ENCODE peak calls at places on chromosome 3, in four cellular contexts. G, F, M and Y are unnamed samples.
A peak's percentile ranks its signal among the peaks of the same experiment; 100 is the strongest.

GRCh38 chr3:58293516-58293915 is 12.5 kb upstream of the RPP14 start:
- DNase-seq in M (no peak), F (no peak), G (no peak), Y (no peak)

GRCh38 chr3:192372627-192373026 is 354.7 kb downstream of the FGF12 start:
- DNase-seq in F (no peak), M (no peak), G (no peak), Y (no peak)

GRCh38 chr3:195441971-195442572 is 748 bp downstream of the ACAP2 start:
- DNase-seq in F (no peak), G (peak; percentile 35), M (peak; percentile 50), Y (no peak)

GRCh38 chr3:135895734-135896121 is 69.8 kb upstream of the PPP2R3A start:
- DNase-seq in M (no peak), F (no peak), G (no peak), Y (no peak)

GRCh38 chr3:129599073-129599472 is 7.4 kb downstream of the PLXND1 start:
- DNase-seq in G (no peak), F (no peak), M (no peak), Y (no peak)

GRCh38 chr3:189508784-189509489 is 122.3 kb upstream of the TP63 start:
- DNase-seq in M (no peak), G (no peak), F (no peak), Y (no peak)

GRCh38 chr3:5194801-5195509 is 7.4 kb downstream of the EDEM1 start:
- DNase-seq in G (no peak), M (peak; percentile 45), F (no peak), Y (peak; percentile 63)

GRCh38 chr3:61841111-61841845 is 279.9 kb downstream of the PTPRG start:
- DNase-seq in M (no peak), F (no peak), G (no peak), Y (no peak)

GRCh38 chr3:37542772-37543449 is 318.8 kb upstream of the CTDSPL start:
- DNase-seq in G (no peak), F (no peak), M (no peak), Y (no peak)

GRCh38 chr3:43155464-43156121 is 49.7 kb upstream of the POMGNT2 start:
- DNase-seq in G (peak; percentile 60), M (peak; percentile 40), F (peak; percentile 23), Y (no peak)

GRCh38 chr3:49781415-49782199 is 4.7 kb downstream of the IP6K1 start:
- DNase-seq in F (no peak), M (no peak), G (no peak), Y (no peak)

GRCh38 chr3:42666022-42666421 is 12.5 kb downstream of the ZBTB47 start:
- DNase-seq in G (no peak), M (no peak), F (no peak), Y (no peak)

GRCh38 chr3:67655364-67656121 is 1.1 kb upstream of the SUCLG2 start:
- DNase-seq in M (no peak), G (peak; percentile 45), F (no peak), Y (no peak)

GRCh38 chr3:172104471-172105072 is 65.2 kb downstream of the FNDC3B start:
- DNase-seq in F (no peak), M (no peak), G (no peak), Y (no peak)

GRCh38 chr3:172106989-172107388 is 67.6 kb downstream of the FNDC3B start:
- DNase-seq in G (peak; percentile 60), M (peak; percentile 24), F (no peak), Y (no peak)

GRCh38 chr3:172103724-172104123 is 64.3 kb downstream of the FNDC3B start:
- DNase-seq in F (no peak), M (no peak), G (no peak), Y (no peak)

GRCh38 chr3:172107403-172107802 is 68.0 kb downstream of the FNDC3B start:
- DNase-seq in F (no peak), M (peak; percentile 15), G (no peak), Y (no peak)

GRCh38 chr3:172106037-172106559 is 66.7 kb downstream of the FNDC3B start:
- DNase-seq in M (no peak), G (no peak), F (no peak), Y (no peak)
- H3K4me1 ChIP-seq in M (peaks cover 47% of the 10 kb centered on the region), G (peaks cover 42% of the 10 kb centered on the region), F (no peaks in the 10 kb centered on the region), Y (peaks cover 65% of the 10 kb centered on the region)

GRCh38 chr3:113103588-113103987 is 107.8 kb upstream of the BOC start:
- DNase-seq in F (no peak), G (no peak), M (no peak), Y (no peak)
- TF ChIP-seq POLR2AphosphoS5 in F (no peak), G (no peak), M (no peak), Y (no peak)

DNA sequence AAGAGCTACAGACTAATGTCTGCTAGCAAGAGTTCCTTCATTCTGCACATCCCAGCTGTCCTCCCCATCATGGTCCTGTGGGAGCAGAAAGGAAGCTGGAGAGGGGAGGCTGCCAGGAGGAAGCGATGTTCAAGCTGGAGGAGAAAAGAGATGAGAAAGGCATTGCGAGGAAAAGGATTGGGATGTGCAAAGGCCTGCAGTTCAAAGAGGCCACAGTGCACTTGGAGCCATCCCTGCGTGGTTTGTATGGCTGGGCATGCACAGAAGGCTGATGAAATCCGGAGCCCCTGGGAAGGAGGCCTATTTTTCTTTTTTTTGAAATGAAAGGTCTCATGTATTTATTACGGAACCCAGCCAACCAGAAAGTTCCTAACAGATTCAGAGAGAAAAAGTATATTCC is 22.8 kb downstream of the AMOTL2 start:
- DNase-seq in M (no peak), F (no peak), G (no peak), Y (no peak)
- H3K4me1 ChIP-seq in M (no peaks in the 10 kb centered on the region), F (no peaks in the 10 kb centered on the region), G (peaks cover 54% of the 10 kb centered on the region), Y (peaks cover 52% of the 10 kb centered on the region)

DNA sequence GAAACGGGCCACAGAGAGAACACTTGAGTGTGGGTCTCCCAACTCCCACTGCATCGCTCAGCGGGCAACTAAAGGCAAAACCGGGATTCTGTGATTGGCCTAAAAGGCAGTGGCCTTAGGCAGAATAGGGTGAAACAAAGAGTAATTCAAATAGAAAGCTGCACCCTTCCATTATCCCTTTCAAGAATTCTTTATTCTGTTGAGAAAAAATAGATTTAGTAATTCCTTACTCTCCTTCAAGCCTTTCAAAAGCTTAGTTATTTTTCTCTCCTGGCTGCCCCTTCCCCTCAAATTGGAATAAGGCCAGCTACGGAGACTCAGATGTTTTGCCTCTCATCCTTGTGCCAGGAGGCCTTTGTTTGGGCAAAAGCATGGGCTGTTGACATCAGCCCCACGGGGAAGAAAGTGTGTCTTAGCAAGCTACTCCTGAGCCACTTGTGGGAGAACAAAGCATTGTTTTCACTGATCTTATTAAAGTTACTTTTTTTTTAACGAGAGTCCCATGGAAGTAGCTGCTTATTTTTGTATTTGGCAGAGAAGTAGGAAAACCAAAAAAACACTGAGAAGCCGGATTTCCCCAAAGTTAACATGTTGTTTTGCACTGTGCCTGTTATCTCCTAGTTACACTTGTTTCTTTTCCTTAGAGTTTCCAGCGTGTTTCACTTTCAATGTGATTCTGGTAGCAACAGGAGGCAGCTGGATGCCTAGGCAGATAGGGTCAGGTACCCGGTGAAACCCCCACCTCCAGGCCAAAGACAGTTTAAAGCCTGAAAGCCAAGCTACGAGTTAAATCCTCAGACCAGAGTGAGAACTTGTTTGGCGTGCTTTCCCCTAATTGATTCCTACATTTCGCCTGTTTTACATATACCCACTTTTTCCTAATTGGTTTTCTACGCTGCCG is 2.2 kb downstream of the ST6GAL1 start:
- DNase-seq in F (no peak), M (peak; percentile 28), G (no peak), Y (no peak)
- TF ChIP-seq POLR2AphosphoS5 in F (no peak), M (no peak), G (no peak), Y (no peak)

GRCh38 chr3:171134170-171134569 is 107.7 kb upstream of the SLC2A2 start:
- DNase-seq in F (no peak), M (no peak), G (no peak), Y (no peak)

GRCh38 chr3:171135536-171135935 is 109.0 kb upstream of the SLC2A2 start:
- DNase-seq in F (no peak), G (no peak), M (no peak), Y (no peak)

GRCh38 chr3:171138027-171138426 is 111.5 kb upstream of the SLC2A2 start:
- DNase-seq in G (no peak), F (no peak), M (no peak), Y (no peak)

GRCh38 chr3:171129827-171130226 is 103.3 kb upstream of the SLC2A2 start:
- DNase-seq in F (no peak), G (no peak), M (no peak), Y (no peak)

DNA sequence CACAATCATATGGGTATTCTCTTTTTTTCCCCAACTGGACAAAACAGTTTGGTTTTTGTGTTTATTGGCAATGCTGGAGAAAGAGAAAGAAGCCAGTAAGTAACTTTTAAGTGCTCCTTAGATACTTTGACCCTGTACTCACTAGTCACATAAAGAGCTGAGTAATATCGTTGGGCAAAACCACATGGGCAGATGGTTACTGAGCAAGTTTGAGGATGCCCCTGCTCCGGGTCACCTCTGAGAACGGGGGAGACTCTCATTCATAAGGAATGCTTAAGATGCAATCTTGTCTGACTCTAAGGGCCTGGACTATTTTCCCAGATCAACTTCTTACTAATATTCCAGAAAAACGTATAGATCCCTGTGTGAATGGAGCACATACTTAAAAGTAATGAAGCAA is 106.4 kb upstream of the SLC2A2 start:
- DNase-seq in M (no peak), F (no peak), G (no peak), Y (no peak)
- H3K4me1 ChIP-seq in M (no peaks in the 10 kb centered on the region), F (no peaks in the 10 kb centered on the region), G (no peaks in the 10 kb centered on the region), Y (no peaks in the 10 kb centered on the region)

DNA sequence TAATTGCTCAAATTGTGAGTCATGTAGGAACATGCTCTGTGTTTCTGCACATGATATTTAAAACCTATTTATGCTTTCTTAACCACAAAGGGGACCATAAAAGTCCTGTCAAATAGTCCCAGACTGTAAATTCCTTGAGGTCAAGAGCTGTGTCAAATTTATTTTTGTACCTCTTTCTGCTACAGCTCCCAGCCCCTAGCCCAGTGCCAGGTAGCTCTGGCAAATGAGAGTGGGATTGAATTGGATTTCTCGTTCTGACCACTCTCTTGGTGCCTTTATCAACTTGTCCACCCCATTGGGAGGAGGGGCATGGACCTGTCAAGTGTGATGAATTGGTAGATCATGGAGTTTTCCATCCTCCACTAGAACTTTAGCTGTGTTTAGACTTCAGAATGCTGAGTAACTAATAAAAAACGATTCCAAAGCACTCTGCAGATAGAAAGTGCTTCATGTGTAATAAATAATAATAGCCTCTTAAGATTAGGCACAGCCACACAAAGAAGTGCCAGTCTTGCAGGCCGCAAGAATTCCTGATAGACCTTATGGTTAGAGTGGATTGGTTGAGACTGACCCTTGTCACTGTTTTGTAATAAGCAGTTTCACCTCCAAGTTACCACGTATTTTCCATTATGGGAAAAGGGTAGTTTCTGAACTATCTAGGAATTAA is 120.4 kb downstream of the LPP start:
- DNase-seq in G (no peak), M (no peak), F (no peak), Y (no peak)
- TF ChIP-seq POLR2AphosphoS5 in G (no peak), M (no peak), F (no peak), Y (no peak)